ENCODE peak calls at places on chromosomes 3 and 15, in four cellular contexts. One of them, this sample, is unnamed.

GRCh38 chr3:81502251-81502650 is 259.2 kb downstream of the GBE1 start:
- DNase-seq in neuronal stem cell: no peak
- DNase-seq in IMR-90: no peak
- DNase-seq in mesenchymal stem cell: no peak
- DNase-seq in this sample: no peak

GRCh38 chr3:65939184-65939583 is 99.5 kb downstream of the MAGI1 start:
- DNase-seq in neuronal stem cell: no peak
- DNase-seq in IMR-90: no peak
- DNase-seq in mesenchymal stem cell: no peak
- DNase-seq in this sample: no peak

GRCh38 chr3:32226875-32227500 is 11.5 kb upstream of the CMTM8 start:
- DNase-seq in neuronal stem cell: no peak
- DNase-seq in IMR-90: peak
- DNase-seq in mesenchymal stem cell: peak
- DNase-seq in this sample: no peak

GRCh38 chr15:60917469-60918130 is 311.5 kb downstream of the RORA start:
- DNase-seq in neuronal stem cell: no peak
- DNase-seq in IMR-90: peak
- DNase-seq in mesenchymal stem cell: peak
- DNase-seq in this sample: no peak

GRCh38 chr15:80055933-80056332 is 3.5 kb upstream of the ZFAND6 start:
- DNase-seq in neuronal stem cell: no peak
- DNase-seq in IMR-90: no peak
- DNase-seq in mesenchymal stem cell: no peak
- DNase-seq in this sample: no peak

GRCh38 chr15:92930776-92931175 is 30.7 kb downstream of the CHD2 start:
- DNase-seq in neuronal stem cell: no peak
- DNase-seq in IMR-90: peak
- DNase-seq in mesenchymal stem cell: peak
- DNase-seq in this sample: no peak

GRCh38 chr15:56242576-56243116 is 1.0 kb downstream of the RFX7 start:
- DNase-seq in neuronal stem cell: peak
- DNase-seq in IMR-90: no peak
- DNase-seq in mesenchymal stem cell: peak
- DNase-seq in this sample: no peak

GRCh38 chr15:45454825-45455224 is 67.7 kb downstream of the SLC30A4 start:
- DNase-seq in neuronal stem cell: no peak
- DNase-seq in IMR-90: peak
- DNase-seq in mesenchymal stem cell: peak
- DNase-seq in this sample: no peak

GRCh38 chr3:119637679-119638525 is 22.5 kb downstream of the POPDC2 start:
- DNase-seq in neuronal stem cell: no peak
- DNase-seq in IMR-90: peak
- DNase-seq in mesenchymal stem cell: peak
- DNase-seq in this sample: no peak

GRCh38 chr3:181518222-181518621 is 193.5 kb upstream of the SOX2 start:
- DNase-seq in neuronal stem cell: no peak
- DNase-seq in IMR-90: no peak
- DNase-seq in mesenchymal stem cell: no peak
- DNase-seq in this sample: no peak

DNA sequence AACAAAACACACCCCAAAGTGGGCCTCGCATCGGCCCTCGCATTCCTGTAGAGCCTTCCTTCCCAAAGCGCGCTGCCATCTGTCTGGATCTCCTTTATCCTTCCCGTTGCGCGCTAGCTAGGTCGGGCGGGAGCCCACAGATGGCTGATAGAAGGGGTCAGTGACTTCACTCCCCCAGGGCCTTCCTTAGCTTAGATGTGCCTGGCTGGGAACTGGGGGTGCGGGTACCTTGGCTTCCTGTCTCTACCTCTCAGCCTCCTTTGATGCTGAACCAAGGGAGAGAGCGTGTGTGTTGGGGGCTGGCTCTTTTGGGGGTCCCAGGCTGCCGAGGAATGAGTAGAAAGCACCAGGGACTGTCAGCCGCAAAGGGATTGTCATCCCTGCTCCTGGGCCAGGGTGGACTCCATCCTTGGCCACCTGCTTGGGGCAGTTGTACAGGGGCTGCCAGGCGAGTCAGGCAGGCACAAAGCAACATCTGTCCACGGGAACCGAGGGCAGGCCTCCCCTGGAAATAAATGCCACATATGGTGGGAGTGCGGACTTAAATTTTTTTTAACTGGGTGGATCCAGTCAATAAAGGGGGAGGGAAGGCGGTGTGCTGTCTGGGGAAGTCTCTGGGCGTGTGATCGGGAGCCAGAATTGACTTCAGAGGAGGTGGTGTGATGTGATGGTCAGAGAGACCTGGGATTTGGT is 1.9 kb downstream of the SMAD3 start:
- DNase-seq in neuronal stem cell: peak
- DNase-seq in IMR-90: peak
- DNase-seq in mesenchymal stem cell: no peak
- DNase-seq in this sample: no peak
- H3K4ac ChIP-seq in neuronal stem cell: no peak
- H3K4ac ChIP-seq in IMR-90: peak
- H3K4ac ChIP-seq in mesenchymal stem cell: no peak
- H3K4ac ChIP-seq in this sample: no peak

GRCh38 chr3:49667701-49668413 is 6.3 kb upstream of the APEH start:
- DNase-seq in neuronal stem cell: no peak
- DNase-seq in IMR-90: no peak
- DNase-seq in mesenchymal stem cell: no peak
- DNase-seq in this sample: no peak

GRCh38 chr3:49664300-49664699 is 9.9 kb upstream of the APEH start:
- DNase-seq in neuronal stem cell: no peak
- DNase-seq in IMR-90: no peak
- DNase-seq in mesenchymal stem cell: no peak
- DNase-seq in this sample: no peak

GRCh38 chr3:49666592-49666991 is 7.6 kb upstream of the APEH start:
- DNase-seq in neuronal stem cell: no peak
- DNase-seq in IMR-90: no peak
- DNase-seq in mesenchymal stem cell: peak
- DNase-seq in this sample: peak

GRCh38 chr3:49663831-49664230 is 10.3 kb upstream of the APEH start:
- DNase-seq in neuronal stem cell: no peak
- DNase-seq in IMR-90: no peak
- DNase-seq in mesenchymal stem cell: no peak
- DNase-seq in this sample: no peak

GRCh38 chr3:49665822-49666519 is 8.2 kb upstream of the APEH start:
- DNase-seq in neuronal stem cell: no peak
- DNase-seq in IMR-90: no peak
- DNase-seq in mesenchymal stem cell: no peak
- DNase-seq in this sample: no peak
- H3K27ac ChIP-seq in neuronal stem cell: no peak
- H3K27ac ChIP-seq in IMR-90: no peak
- H3K27ac ChIP-seq in mesenchymal stem cell: no peak
- H3K27ac ChIP-seq in this sample: no peak

DNA sequence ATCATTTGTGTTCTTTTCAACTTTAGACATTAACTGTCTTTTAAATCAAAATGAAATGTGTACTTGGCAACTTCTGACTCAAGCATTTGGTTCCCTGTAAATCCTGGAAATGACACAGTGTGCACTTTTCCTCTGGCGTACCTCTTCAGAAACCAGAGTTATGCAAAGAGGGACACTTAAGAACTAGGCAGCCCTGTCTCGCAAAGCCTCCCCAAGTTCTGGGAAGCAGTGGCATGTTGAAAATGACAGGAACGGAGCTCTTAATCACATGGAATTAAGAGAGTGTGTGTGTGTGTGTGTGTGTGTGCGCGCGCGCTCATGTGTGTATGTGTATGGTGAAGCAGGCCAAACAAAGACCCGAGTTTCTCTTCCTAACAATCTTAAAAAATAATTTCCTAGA is 707.4 kb downstream of the MECOM start:
- DNase-seq in neuronal stem cell: no peak
- DNase-seq in IMR-90: no peak
- DNase-seq in mesenchymal stem cell: no peak
- DNase-seq in this sample: no peak
- H2BK5ac ChIP-seq in neuronal stem cell: no peak
- H2BK5ac ChIP-seq in IMR-90: no peak
- H2BK5ac ChIP-seq in mesenchymal stem cell: no peak
- H2BK5ac ChIP-seq in this sample: no peak

GRCh38 chr3:185778069-185778468 is 46.8 kb downstream of the IGF2BP2 start:
- DNase-seq in neuronal stem cell: no peak
- DNase-seq in IMR-90: no peak
- DNase-seq in mesenchymal stem cell: no peak
- DNase-seq in this sample: no peak
- H3K4ac ChIP-seq in neuronal stem cell: no peak
- H3K4ac ChIP-seq in IMR-90: no peak
- H3K4ac ChIP-seq in mesenchymal stem cell: no peak
- H3K4ac ChIP-seq in this sample: no peak

GRCh38 chr15:90425726-90426346 is 37.8 kb downstream of the IQGAP1 start:
- DNase-seq in neuronal stem cell: no peak
- DNase-seq in IMR-90: no peak
- DNase-seq in mesenchymal stem cell: no peak
- DNase-seq in this sample: no peak
- H3K27ac ChIP-seq in neuronal stem cell: peak
- H3K27ac ChIP-seq in IMR-90: no peak
- H3K27ac ChIP-seq in mesenchymal stem cell: peak
- H3K27ac ChIP-seq in this sample: no peak

DNA sequence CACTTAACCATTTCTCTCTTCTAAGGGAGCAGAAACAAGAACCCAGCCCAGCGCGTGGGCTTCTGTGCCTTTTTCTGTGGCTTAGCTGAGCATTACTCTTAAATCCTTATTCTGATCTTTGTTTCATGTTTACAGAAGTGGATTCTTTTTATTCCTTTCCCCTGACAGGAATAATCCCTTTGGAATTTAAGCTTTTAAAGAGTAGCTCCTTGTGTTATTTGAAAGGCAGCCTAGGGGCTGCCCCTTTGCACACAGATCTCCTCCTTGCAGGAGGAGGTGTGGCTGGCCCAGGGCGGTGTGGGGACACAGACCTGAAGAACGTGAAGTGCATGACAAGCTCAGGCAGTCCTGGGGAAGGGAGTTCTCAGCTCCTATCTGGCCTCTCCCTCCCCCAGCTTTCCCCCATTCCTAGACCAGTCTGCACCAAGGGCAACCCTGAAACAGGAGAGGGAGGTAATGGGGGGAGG is 77.1 kb upstream of the UBE2E1 start:
- DNase-seq in neuronal stem cell: no peak
- DNase-seq in IMR-90: peak
- DNase-seq in mesenchymal stem cell: peak
- DNase-seq in this sample: no peak
- H2BK5ac ChIP-seq in neuronal stem cell: no peak
- H2BK5ac ChIP-seq in IMR-90: peak
- H2BK5ac ChIP-seq in mesenchymal stem cell: no peak
- H2BK5ac ChIP-seq in this sample: no peak

DNA sequence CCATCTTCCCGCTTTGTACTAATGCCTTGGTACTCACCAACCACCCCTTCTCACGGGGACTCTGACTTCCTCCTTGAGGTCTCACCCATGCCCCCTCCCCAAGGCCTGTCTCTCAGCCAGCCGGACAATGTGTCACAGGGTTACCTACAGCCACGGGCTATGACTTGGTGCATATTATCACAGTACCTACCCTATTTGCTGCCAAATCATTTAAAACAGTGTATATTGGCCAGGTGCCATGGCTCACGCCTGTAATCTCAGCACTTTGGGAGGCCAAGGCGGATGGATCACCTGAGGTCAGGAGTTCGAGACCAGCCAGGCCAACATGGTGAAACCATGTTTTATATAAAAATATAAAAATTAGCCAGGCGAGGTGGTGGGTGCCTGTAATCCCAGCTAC is 93.4 kb upstream of the TBL1XR1 start:
- DNase-seq in neuronal stem cell: no peak
- DNase-seq in IMR-90: no peak
- DNase-seq in mesenchymal stem cell: no peak
- DNase-seq in this sample: no peak
- H3K4ac ChIP-seq in neuronal stem cell: no peak
- H3K4ac ChIP-seq in IMR-90: no peak
- H3K4ac ChIP-seq in mesenchymal stem cell: no peak
- H3K4ac ChIP-seq in this sample: no peak

GRCh38 chr3:141103503-141103902 is 52.4 kb downstream of the SPSB4 start:
- DNase-seq in neuronal stem cell: no peak
- DNase-seq in IMR-90: no peak
- DNase-seq in mesenchymal stem cell: no peak
- DNase-seq in this sample: no peak

GRCh38 chr3:141105828-141106628 is 54.9 kb downstream of the SPSB4 start:
- DNase-seq in neuronal stem cell: peak
- DNase-seq in IMR-90: peak
- DNase-seq in mesenchymal stem cell: peak
- DNase-seq in this sample: peak

GRCh38 chr3:141102372-141102771 is 51.2 kb downstream of the SPSB4 start:
- DNase-seq in neuronal stem cell: no peak
- DNase-seq in IMR-90: no peak
- DNase-seq in mesenchymal stem cell: no peak
- DNase-seq in this sample: no peak

GRCh38 chr3:141103067-141103466 is 51.9 kb downstream of the SPSB4 start:
- DNase-seq in neuronal stem cell: no peak
- DNase-seq in IMR-90: no peak
- DNase-seq in mesenchymal stem cell: no peak
- DNase-seq in this sample: no peak

DNA sequence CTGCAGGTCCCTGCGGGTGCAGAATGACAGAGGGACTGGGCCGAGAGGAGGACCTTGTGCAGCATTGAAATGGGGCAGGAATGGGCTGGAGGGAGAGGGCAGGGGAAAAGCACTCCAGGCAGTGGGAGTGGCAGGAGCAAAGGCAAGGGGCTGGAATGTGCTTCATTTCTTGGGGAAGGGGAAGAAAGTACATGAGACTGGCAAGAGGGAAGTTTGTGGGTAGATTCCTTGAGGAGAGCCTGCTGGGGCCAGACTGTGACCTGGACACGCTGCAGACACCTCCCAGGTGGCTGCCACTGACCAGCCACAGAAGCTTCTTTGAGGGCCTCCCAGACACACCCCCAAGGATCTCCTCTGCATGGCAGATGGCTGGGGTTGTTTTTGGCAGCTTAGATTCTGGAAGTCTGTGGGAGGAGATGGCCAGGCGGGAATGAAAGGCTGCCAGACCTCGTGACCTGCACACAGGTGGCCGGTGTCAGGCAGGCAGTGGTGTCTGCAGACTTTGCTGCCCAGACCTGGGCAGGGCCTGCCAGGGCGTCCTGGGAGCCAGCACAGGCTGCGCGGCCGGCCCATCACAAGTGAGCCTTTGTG is 53.1 kb downstream of the SPSB4 start:
- DNase-seq in neuronal stem cell: no peak
- DNase-seq in IMR-90: no peak
- DNase-seq in mesenchymal stem cell: no peak
- DNase-seq in this sample: no peak
- H3K27ac ChIP-seq in neuronal stem cell: no peak
- H3K27ac ChIP-seq in IMR-90: no peak
- H3K27ac ChIP-seq in mesenchymal stem cell: no peak
- H3K27ac ChIP-seq in this sample: no peak